ENCODE peak calls at places on chromosomes 4 and X, in nine cellular contexts. Z, M, W, F, Q, B, L, Y and G are unnamed samples.

GRCh38 chrX:112614640-112615039 is 65.1 kb downstream of the LHFPL1 start:
- DNase-seq in W (no peak), M (no peak), Y (no peak), Q (no peak), L (no peak), F (no peak), B (no peak), Z (no peak), G (no peak)

GRCh38 chr4:141933978-141934377 is 297.6 kb downstream of the IL15 start:
- DNase-seq in Y (no peak), B (no peak), Q (no peak), W (no peak), M (no peak), Z (no peak), F (no peak), L (no peak), G (no peak)

GRCh38 chr4:25484243-25484721 is 107.2 kb downstream of the ANAPC4 start:
- DNase-seq in Z (no peak), Y (no peak), F (no peak), Q (no peak), L (no peak), M (no peak), W (no peak), B (no peak), G (no peak)

GRCh38 chrX:40891798-40892197 is 156.5 kb upstream of the MED14 start:
- DNase-seq in Y (no peak), W (no peak), M (no peak), Z (no peak), B (no peak), Q (no peak), L (no peak), F (no peak), G (no peak)

GRCh38 chr4:152731997-152732396 is 47.5 kb downstream of the TIGD4 start:
- DNase-seq in B (no peak), W (no peak), Q (no peak), M (no peak), L (no peak), Y (no peak), F (no peak), Z (no peak), G (no peak)

GRCh38 chr4:169485084-169485483 is 127.3 kb downstream of the NEK1 start:
- DNase-seq in L (no peak), Y (no peak), B (no peak), W (no peak), M (no peak), Z (no peak), Q (no peak), F (no peak), G (no peak)

GRCh38 chrX:119398974-119399771 is at the start of gene SLC25A43:
- DNase-seq in L (peak; percentile 54), F (no peak), Q (peak; percentile 0), B (peak; percentile 87), M (peak; percentile 53), Z (peak; percentile 42), W (no peak), Y (peak; percentile 44), G (peak; percentile 83)

GRCh38 chr4:176444741-176445140 is 125.0 kb downstream of the SPCS3 start:
- DNase-seq in L (no peak), W (no peak), Y (no peak), Z (no peak), M (no peak), F (no peak), Q (no peak), B (no peak), G (no peak)

GRCh38 chr4:1643971-1644735 is 40.0 kb downstream of the FAM53A start:
- DNase-seq in M (no peak), F (no peak), Y (no peak), W (no peak), Q (no peak), Z (no peak), B (no peak), L (no peak), G (no peak)

GRCh38 chrX:44795945-44796450 is 47.8 kb upstream of the DUSP21 start:
- DNase-seq in L (no peak), Z (no peak), W (no peak), B (no peak), Y (no peak), Q (no peak), F (no peak), M (no peak), G (no peak)

GRCh38 chrX:38803286-38803608 is 2.0 kb downstream of the MID1IP1 start:
- DNase-seq in Y (no peak), Q (no peak), W (no peak), B (no peak), F (no peak), Z (peak; percentile 10), L (no peak), M (no peak), G (no peak)

GRCh38 chr4:125315571-125316390 is 1.0 kb downstream of the FAT4 start:
- DNase-seq in F (peak; percentile 42), Y (peak; percentile 36), Q (no peak), Z (peak; percentile 28), L (peak; percentile 16), B (peak; percentile 79), W (no peak), M (peak; percentile 54), G (peak; percentile 87)

DNA sequence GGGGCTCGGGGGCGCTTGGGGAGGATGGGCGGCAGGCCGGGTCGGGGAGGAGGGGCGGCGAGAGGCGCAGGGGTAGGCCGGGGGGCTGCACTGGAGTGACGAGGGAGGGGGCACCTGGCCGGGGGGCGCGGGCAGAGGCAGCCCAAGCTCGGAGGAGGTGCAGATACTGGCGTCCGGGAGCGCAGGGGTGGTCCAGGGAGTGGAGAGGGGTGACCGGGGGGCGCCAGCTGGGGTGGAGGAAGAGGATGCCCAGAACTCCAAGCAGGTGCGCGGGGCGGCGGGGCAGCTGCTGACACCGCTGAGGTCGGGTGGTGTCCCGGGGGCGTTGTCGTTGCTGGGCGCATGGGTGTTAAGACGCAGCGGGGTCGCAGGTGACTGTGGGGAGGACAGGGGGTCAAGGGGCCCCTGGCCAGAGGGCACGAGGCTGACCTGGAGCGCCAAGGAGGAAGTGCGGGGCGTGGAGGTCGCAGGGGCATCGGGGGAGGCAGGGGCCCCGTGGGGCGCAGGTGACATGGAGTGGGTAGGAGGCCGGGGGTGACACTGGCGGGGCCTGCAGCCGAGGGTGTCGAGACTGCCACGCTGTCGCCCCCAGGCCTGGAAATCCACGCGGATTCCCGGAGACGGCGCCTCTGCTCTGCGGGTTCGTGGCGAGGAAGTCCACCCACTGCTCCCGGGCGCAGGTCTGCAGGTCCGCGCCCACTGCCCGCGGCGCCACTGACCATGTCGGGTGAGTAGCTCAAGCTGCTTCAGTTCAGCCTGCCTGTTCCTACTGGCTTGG is 928 bp downstream of the GYG2 start:
- DNase-seq in F (no peak), L (no peak), B (no peak), W (no peak), Q (no peak), Z (no peak), Y (no peak), M (no peak), G (no peak)
- H3K4me3 ChIP-seq in F (peak overlapping the region; percentile 43), L (no peak overlapping the region), B (peak overlapping the region; percentile 30), W (peak overlapping the region; percentile 30), Q (no peak overlapping the region), Z (no peak overlapping the region), Y (peak overlapping the region; percentile 69), M (peak overlapping the region; percentile 33), G (no peak overlapping the region)

DNA sequence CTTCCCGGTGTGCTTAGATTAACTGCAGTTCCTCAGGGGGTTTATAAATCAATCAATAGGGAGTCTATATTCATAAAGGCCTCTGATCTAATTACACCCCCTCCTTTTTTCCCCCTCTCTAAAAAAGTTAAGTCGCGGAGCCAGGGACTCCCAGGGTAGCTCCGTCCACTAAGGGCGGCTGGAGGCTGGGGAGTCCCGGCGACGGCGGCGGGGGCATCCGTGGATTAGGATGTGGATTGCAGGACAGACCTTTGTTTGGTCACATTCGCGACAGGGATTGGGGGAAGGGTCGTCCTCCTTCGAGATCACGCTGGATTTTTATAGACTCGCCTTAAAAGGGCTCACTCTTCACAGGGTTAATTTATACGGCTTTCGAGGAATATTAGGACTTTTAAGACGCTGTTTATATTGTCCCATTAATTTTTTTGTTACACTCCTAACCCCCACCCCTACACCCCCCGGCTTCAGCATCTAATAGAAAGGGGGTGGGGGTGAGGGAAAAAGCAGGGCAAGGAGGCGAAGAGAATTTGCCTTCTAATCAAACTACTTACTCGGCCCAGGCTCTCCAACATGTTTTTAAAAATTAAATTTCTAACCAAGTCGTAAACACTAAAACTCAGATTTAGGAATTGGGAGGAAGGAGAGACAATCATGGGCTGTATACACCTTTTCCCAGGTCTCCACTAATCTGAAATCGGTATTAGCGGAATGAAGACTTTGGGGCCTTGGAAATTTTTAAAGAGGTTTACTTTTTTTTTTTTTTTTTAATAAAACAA is 8.5 kb downstream of the PITX2 start:
- DNase-seq in L (no peak), B (no peak), Q (no peak), F (no peak), M (no peak), W (no peak), Y (no peak), Z (no peak), G (no peak)
- H3K4me3 ChIP-seq in L (no peak overlapping the region), B (no peak overlapping the region), Q (no peak overlapping the region), F (no peak overlapping the region), M (no peak overlapping the region), W (no peak overlapping the region), Y (no peak overlapping the region), Z (no peak overlapping the region), G (no peak overlapping the region)

GRCh38 chrX:65635371-65635770 is 32.1 kb upstream of the MSN start:
- DNase-seq in W (no peak), M (peak; percentile 35), B (no peak), Y (no peak), L (peak; percentile 4), Z (no peak), F (no peak), Q (no peak), G (peak; percentile 48)
- H3K4me3 ChIP-seq in W (no peak overlapping the region), M (no peak overlapping the region), B (no peak overlapping the region), Y (no peak overlapping the region), L (no peak overlapping the region), Z (no peak overlapping the region), F (no peak overlapping the region), Q (no peak overlapping the region), G (no peak overlapping the region)

GRCh38 chr4:96092151-96092705 is 252.3 kb downstream of the PDHA2 start:
- DNase-seq in L (no peak), B (no peak), Z (peak; percentile 75), W (no peak), Q (no peak), M (no peak), F (no peak), Y (no peak), G (no peak)

GRCh38 chr4:96097040-96097607 is 257.2 kb downstream of the PDHA2 start:
- DNase-seq in L (no peak), Y (no peak), F (no peak), B (no peak), W (no peak), Q (no peak), Z (no peak), M (no peak), G (no peak)

GRCh38 chr4:96097693-96098092 is 257.8 kb downstream of the PDHA2 start:
- DNase-seq in B (no peak), M (no peak), L (no peak), Q (no peak), Z (no peak), Y (no peak), F (no peak), W (no peak), G (no peak)

GRCh38 chr4:96093057-96093456 is 253.2 kb downstream of the PDHA2 start:
- DNase-seq in L (peak; percentile 37), Q (no peak), Z (no peak), B (no peak), W (no peak), M (no peak), Y (no peak), F (no peak), G (no peak)

GRCh38 chr4:96093563-96093962 is 253.7 kb downstream of the PDHA2 start:
- DNase-seq in B (no peak), M (no peak), W (no peak), F (no peak), Z (no peak), Y (no peak), L (no peak), Q (no peak), G (no peak)
- H3K4me3 ChIP-seq in B (no peak overlapping the region), M (no peak overlapping the region), W (no peak overlapping the region), F (no peak overlapping the region), Z (no peak overlapping the region), Y (no peak overlapping the region), L (no peak overlapping the region), Q (no peak overlapping the region), G (no peak overlapping the region)